ENCODE peak calls at places on chromosomes 2 and 18, in five cellular contexts. X is SW 1271; O is activated CD4-positive, CD25-positive, alpha-beta regulatory T cell treated with anti-CD3 and anti-CD28 coated beads, Interleukin-2, amount 50 U/mL, for 16 hours; N is GM13977; B is NCI-H2081. Z is an unnamed sample.
A peak's percentile ranks its signal among the peaks of the same experiment; 100 is the strongest.

GRCh38 chr2:23673830-23674679 is 252.9 kb downstream of the ATAD2B start:
- DNase-seq in X (no peak), O (no peak), N (no peak), B (no peak), Z (no peak)

GRCh38 chr18:58363767-58364540 is 264.9 kb downstream of the ALPK2 start:
- DNase-seq in X (no peak), O (no peak), N (no peak), B (no peak), Z (no peak)

GRCh38 chr2:235018838-235019237 is 67.0 kb downstream of the SH3BP4 start:
- DNase-seq in X (no peak), O (no peak), N (no peak), B (no peak), Z (no peak)

GRCh38 chr2:135882415-135882814 is 6.2 kb upstream of the MCM6 start:
- DNase-seq in X (no peak), O (no peak), N (no peak), B (no peak), Z (no peak)

GRCh38 chr2:51031004-51031791 is 734 bp downstream of the NRXN1 start:
- DNase-seq in X (no peak), O (no peak), N (no peak), B (peak; percentile 37), Z (no peak)

GRCh38 chr2:216497808-216498366 is 757 bp upstream of the RPL37A start:
- DNase-seq in X (no peak), O (no peak), N (no peak), B (no peak), Z (no peak)

GRCh38 chr2:134706587-134707329 is 12.0 kb downstream of the TMEM163 start:
- DNase-seq in X (peak; percentile 53), O (no peak), N (no peak), B (no peak), Z (no peak)

GRCh38 chr2:3503046-3503445 is 16.3 kb downstream of the ADI1 start:
- DNase-seq in X (no peak), O (no peak), N (no peak), B (no peak), Z (no peak)

GRCh38 chr2:176177580-176178270 is 10.7 kb upstream of the HOXD1 start:
- DNase-seq in X (no peak), O (no peak), N (peak; percentile 36), B (peak; percentile 86), Z (no peak)

GRCh38 chr2:191150451-191151314 is at the start of gene STAT4:
- DNase-seq in X (no peak), O (peak; percentile 71), N (peak; percentile 73), B (peak; percentile 21), Z (no peak)